ENCODE peak calls at places on chromosomes 11 and 22, in four cellular contexts. F is astrocyte of the spinal cord, S is ecto neural progenitor cell, Z is trophoblast cell. K is an unnamed sample.

GRCh38 chr11:78140392-78141077 is 1.1 kb upstream of the ALG8 start:
- DNase-seq in F (no peak), S (no peak), Z (no peak), K (no peak)

GRCh38 chr11:133742388-133742787 is 102.9 kb downstream of the SPATA19 start:
- DNase-seq in S (no peak), F (no peak), Z (no peak), K (no peak)

GRCh38 chr11:46438211-46438610 is 46.6 kb upstream of the CHRM4 start:
- DNase-seq in F (no peak), S (no peak), Z (no peak), K (no peak)

GRCh38 chr22:33747576-33748180 is 172.6 kb downstream of the LARGE1 start:
- DNase-seq in S (no peak), Z (no peak), F (no peak), K (no peak)

GRCh38 chr11:117766576-117766975 is 30.4 kb downstream of the DSCAML1 start:
- DNase-seq in F (no peak), S (no peak), Z (no peak), K (no peak)

GRCh38 chr11:107040447-107041444 is 22.5 kb upstream of the GUCY1A2 start:
- DNase-seq in F (peak; percentile 92), S (no peak), Z (no peak), K (peak; percentile 94)

GRCh38 chr11:19398772-19399542 is 158.2 kb upstream of the E2F8 start:
- DNase-seq in F (peak; percentile 72), Z (peak; percentile 3), S (peak; percentile 32), K (peak; percentile 61)

GRCh38 chr11:27720277-27720830 is 20.1 kb upstream of the BDNF start:
- DNase-seq in S (peak; percentile 83), Z (peak; percentile 68), F (peak; percentile 64), K (peak; percentile 77)

GRCh38 chr22:44259366-44260215 is 53.2 kb downstream of the SHISAL1 start:
- DNase-seq in F (no peak), Z (no peak), S (peak; percentile 41), K (no peak)

GRCh38 chr22:49670610-49671330 is 156.9 kb downstream of the BRD1 start:
- DNase-seq in F (no peak), Z (no peak), S (peak; percentile 66), K (no peak)

GRCh38 chr11:64719406-64719805 is 3.6 kb downstream of the NRXN2 start:
- DNase-seq in Z (no peak), F (no peak), S (no peak), K (no peak)

GRCh38 chr11:114059278-114059983 is at the start of gene ZBTB16:
- DNase-seq in F (peak; percentile 80), S (peak; percentile 91), Z (no peak), K (peak; percentile 82)

GRCh38 chr22:19533049-19533626 is 8.9 kb upstream of the CLDN5 start:
- DNase-seq in S (no peak), Z (no peak), F (no peak), K (no peak)

GRCh38 chr11:18366286-18366685 is 28.1 kb upstream of the LDHA start:
- DNase-seq in Z (peak; percentile 11), S (no peak), F (no peak), K (no peak)

GRCh38 chr11:130832571-130833432 is 83.5 kb downstream of the SNX19 start:
- DNase-seq in Z (no peak), S (no peak), F (peak; percentile 51), K (peak; percentile 37)

GRCh38 chr11:106724293-106724892 is 293.9 kb downstream of the GUCY1A2 start:
- DNase-seq in Z (peak; percentile 88), S (no peak), F (no peak), K (peak; percentile 35)

GRCh38 chr22:22770280-22770871 is 117.2 kb upstream of the IGLL5 start:
- DNase-seq in F (peak; percentile 4), Z (peak; percentile 82), S (peak; percentile 80), K (peak; percentile 7)

GRCh38 chr11:35272391-35272821 is 133.4 kb downstream of the CD44 start:
- DNase-seq in S (no peak), Z (no peak), F (no peak), K (peak; percentile 23)

GRCh38 chr11:128463386-128463829 is 124.0 kb downstream of the ETS1 start:
- DNase-seq in F (peak; percentile 92), S (no peak), Z (no peak), K (peak; percentile 76)

GRCh38 chr22:44074286-44074984 is 50.3 kb downstream of the PARVB start:
- DNase-seq in F (no peak), Z (no peak), S (no peak), K (no peak)

GRCh38 chr11:65637794-65638317 is at the start of gene SIPA1:
- DNase-seq in F (peak; percentile 96), S (peak; percentile 91), Z (peak; percentile 86), K (peak; percentile 96)

GRCh38 chr11:119144825-119145476 is 3.9 kb upstream of the ABCG4 start:
- DNase-seq in Z (peak; percentile 75), F (peak; percentile 66), S (peak; percentile 83), K (peak; percentile 83)

GRCh38 chr11:112884012-112884767 is 77.0 kb upstream of the NCAM1 start:
- DNase-seq in S (no peak), F (no peak), Z (no peak), K (peak; percentile 0)

GRCh38 chr11:134819026-134819425 is 407.0 kb upstream of the B3GAT1 start:
- DNase-seq in Z (no peak), F (no peak), S (no peak), K (no peak)

GRCh38 chr11:120914021-120914420 is 109.9 kb upstream of the TBCEL start:
- DNase-seq in F (no peak), S (no peak), Z (no peak), K (no peak)

GRCh38 chr22:49574205-49574604 is 253.5 kb downstream of the BRD1 start:
- DNase-seq in S (no peak), F (no peak), Z (no peak), K (no peak)

GRCh38 chr11:91653091-91653754 is 571.4 kb upstream of the FAT3 start:
- DNase-seq in F (peak; percentile 3), S (no peak), Z (no peak), K (no peak)

GRCh38 chr11:908273-908672 is 2.3 kb downstream of the CHID1 start:
- DNase-seq in F (no peak), Z (no peak), S (no peak), K (no peak)

GRCh38 chr22:49703391-49703926 is 124.2 kb downstream of the BRD1 start:
- DNase-seq in F (no peak), S (no peak), Z (no peak), K (no peak)

GRCh38 chr22:49299821-49300231 is 527.8 kb downstream of the BRD1 start:
- DNase-seq in F (no peak), S (peak; percentile 34), Z (no peak), K (no peak)

GRCh38 chr11:70483077-70483861 is 84.9 kb downstream of the CTTN start:
- DNase-seq in Z (peak; percentile 48), S (no peak), F (peak; percentile 75), K (peak; percentile 38)

GRCh38 chr11:74463216-74463615 is 4.1 kb downstream of the KCNE3 start:
- DNase-seq in F (no peak), S (peak; percentile 28), Z (no peak), K (no peak)

GRCh38 chr11:72736452-72737069 is 15.6 kb downstream of the ARAP1 start:
- DNase-seq in F (no peak), S (no peak), Z (peak; percentile 39), K (peak; percentile 90)

GRCh38 chr11:119918356-119918755 is 189.4 kb upstream of the NECTIN1 start:
- DNase-seq in Z (no peak), S (no peak), F (no peak), K (no peak)

GRCh38 chr11:67354314-67355022 is 1.1 kb upstream of the POLD4 start:
- DNase-seq in F (peak; percentile 93), Z (peak; percentile 57), S (no peak), K (peak; percentile 98)

GRCh38 chr11:35011389-35011788 is 95.0 kb downstream of the PDHX start:
- DNase-seq in Z (peak; percentile 49), F (peak; percentile 36), S (no peak), K (peak; percentile 39)

GRCh38 chr11:28581286-28582242 is 473.4 kb downstream of the METTL15 start:
- DNase-seq in Z (peak; percentile 84), S (no peak), F (peak; percentile 88), K (peak; percentile 43)

GRCh38 chr11:130097285-130097684 is 27.6 kb downstream of the APLP2 start:
- DNase-seq in F (no peak), Z (no peak), S (no peak), K (no peak)

GRCh38 chr11:112655386-112655785 is 305.8 kb upstream of the NCAM1 start:
- DNase-seq in S (no peak), F (peak; percentile 62), Z (no peak), K (peak; percentile 18)

K was measured in mesenchymal stem cell.